ENCODE peak calls at places on chromosome 15, in ten cellular contexts. Z is heart left ventricle, Q is AG04450, V is OCI-LY7, B is fibroblast of the aortic adventitia, U is HepG2, R is progenitor cell of endocrine pancreas, F is lower lobe of right lung, D is endothelial cell, C is uterus. G is an unnamed sample.

GRCh38 chr15:80776420-80777045 is 2.6 kb upstream of the CEMIP start:
- DNase-seq in R (peak), B (peak), F (peak), Z (peak), C (peak), Q (peak), V (peak), U (peak), D (peak), G (peak)

GRCh38 chr15:58362262-58362922 is 69.4 kb upstream of the LIPC start:
- DNase-seq in D (no peak), U (no peak), V (no peak), B (no peak), R (no peak), C (no peak), Q (no peak), Z (no peak), F (no peak), G (no peak)

GRCh38 chr15:80967991-80968510 is 21.6 kb downstream of the MESD start:
- DNase-seq in U (no peak), D (no peak), R (no peak), B (no peak), Q (no peak), C (no peak), Z (no peak), V (no peak), F (no peak), G (no peak)

GRCh38 chr15:63626955-63627354 is 29.8 kb downstream of the FBXL22 start:
- DNase-seq in Z (no peak), V (no peak), C (no peak), R (no peak), U (no peak), D (no peak), B (no peak), Q (no peak), F (no peak), G (no peak)

GRCh38 chr15:49815937-49816336 is 195.1 kb downstream of the DTWD1 start:
- DNase-seq in Z (peak), B (peak), C (peak), D (no peak), V (no peak), Q (no peak), U (no peak), F (no peak), R (no peak), G (no peak)

GRCh38 chr15:39628131-39628482 is 47.2 kb downstream of the THBS1 start:
- DNase-seq in B (no peak), V (no peak), Z (peak), Q (no peak), D (no peak), R (no peak), U (peak), C (no peak), F (no peak), G (no peak)

GRCh38 chr15:63006032-63006878 is 36.3 kb upstream of the TPM1 start:
- DNase-seq in Z (no peak), D (no peak), U (no peak), B (no peak), R (no peak), F (no peak), C (no peak), V (no peak), Q (no peak), G (no peak)

GRCh38 chr15:78133801-78134200 is 2.6 kb upstream of the CIB2 start:
- DNase-seq in B (no peak), U (no peak), Z (no peak), R (no peak), V (no peak), Q (no peak), F (no peak), D (no peak), C (no peak), G (no peak)

GRCh38 chr15:78109156-78109555 is 16.8 kb downstream of the SH2D7 start:
- DNase-seq in Q (no peak), R (no peak), Z (no peak), F (no peak), V (no peak), D (no peak), C (no peak), U (no peak), B (no peak), G (no peak)

GRCh38 chr15:40235201-40235890 is 3.5 kb upstream of the PAK6 start:
- DNase-seq in Q (no peak), C (no peak), B (no peak), Z (no peak), R (no peak), U (no peak), V (peak), D (no peak), F (no peak), G (no peak)

GRCh38 chr15:69749274-69749673 is 296.7 kb downstream of the RPLP1 start:
- DNase-seq in R (no peak), V (no peak), C (no peak), Q (no peak), Z (no peak), D (no peak), F (no peak), B (no peak), U (no peak), G (no peak)

GRCh38 chr15:69750253-69750652 is 297.6 kb downstream of the RPLP1 start:
- DNase-seq in D (no peak), Z (no peak), U (no peak), V (no peak), Q (no peak), F (no peak), B (no peak), R (no peak), C (no peak), G (no peak)

GRCh38 chr15:69748700-69749099 is 296.1 kb downstream of the RPLP1 start:
- DNase-seq in D (no peak), F (no peak), B (no peak), Z (no peak), V (no peak), C (no peak), U (no peak), R (no peak), Q (no peak), G (no peak)

GRCh38 chr15:69751147-69751546 is 298.5 kb downstream of the RPLP1 start:
- DNase-seq in V (no peak), B (no peak), Z (no peak), R (no peak), C (no peak), Q (no peak), U (no peak), D (no peak), F (no peak), G (no peak)

GRCh38 chr15:69749797-69750196 is 297.2 kb downstream of the RPLP1 start:
- DNase-seq in C (no peak), Z (no peak), F (no peak), U (no peak), V (peak), Q (no peak), D (no peak), R (no peak), B (no peak), G (no peak)
- TF ChIP-seq CTCF in C (no peak), Z (no peak), F (no peak), U (peak), V (peak), Q (peak), D (no peak), R (no peak), B (peak), G (no peak)

GRCh38 chr15:31974855-31975421 is 55.4 kb upstream of the CHRNA7 start:
- DNase-seq in B (peak), V (peak), R (peak), D (peak), C (no peak), Q (no peak), U (peak), Z (no peak), F (no peak), G (no peak)

GRCh38 chr15:31977138-31977537 is 53.2 kb upstream of the CHRNA7 start:
- DNase-seq in R (no peak), Z (no peak), F (no peak), V (no peak), B (no peak), U (no peak), C (no peak), Q (no peak), D (no peak), G (no peak)

GRCh38 chr15:31977812-31978662 is 52.3 kb upstream of the CHRNA7 start:
- DNase-seq in C (no peak), Q (no peak), V (peak), F (no peak), D (peak), U (peak), Z (peak), R (peak), B (peak), G (peak)

GRCh38 chr15:31974154-31974794 is 56.0 kb upstream of the CHRNA7 start:
- DNase-seq in B (no peak), R (no peak), V (no peak), Z (no peak), Q (no peak), D (no peak), U (no peak), C (no peak), F (no peak), G (no peak)

DNA sequence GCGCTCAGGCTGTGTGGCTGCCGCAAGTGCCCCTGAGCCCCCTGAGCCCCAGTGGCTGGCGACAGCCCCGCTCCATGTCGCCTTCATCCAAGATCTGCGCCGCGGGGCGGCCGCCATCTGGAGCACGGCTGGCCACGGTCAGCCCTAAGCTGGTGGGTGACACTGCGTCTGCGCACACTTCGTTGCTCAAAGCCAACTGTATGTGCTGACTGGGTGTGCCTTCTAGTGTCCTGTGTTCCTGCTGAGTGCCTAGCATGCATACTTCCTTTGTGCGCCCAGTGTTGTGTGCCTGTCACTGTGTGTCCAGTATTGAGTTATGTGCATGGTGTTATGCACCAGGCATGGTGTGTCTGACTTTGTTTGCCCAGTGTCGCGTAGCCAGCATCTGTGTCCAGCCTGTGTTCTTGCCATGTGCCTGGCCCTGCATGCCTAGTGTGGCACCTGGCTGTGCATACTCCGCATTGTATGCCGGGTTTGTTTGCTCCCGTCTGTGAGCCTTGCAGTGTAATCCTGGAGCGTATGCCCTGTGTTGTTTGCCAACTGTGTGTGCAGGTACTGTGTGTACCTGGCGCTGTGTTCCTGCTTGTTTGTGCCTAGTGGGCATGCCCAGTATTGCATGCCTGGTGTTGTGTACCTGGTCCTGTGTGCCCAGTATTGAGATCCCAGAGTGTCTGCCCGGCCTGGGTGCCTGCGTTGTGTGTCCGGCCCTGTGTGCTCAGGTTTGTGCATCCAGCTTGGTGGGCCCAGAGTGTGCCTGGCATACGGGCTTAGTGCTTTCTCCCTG is 54.7 kb upstream of the CHRNA7 start:
- DNase-seq in B (no peak), C (no peak), F (no peak), Z (no peak), D (no peak), Q (no peak), R (no peak), U (no peak), V (no peak), G (no peak)
- TF ChIP-seq CTCF in B (no peak), C (no peak), F (no peak), Z (no peak), D (no peak), Q (no peak), R (peak), U (no peak), V (no peak), G (no peak)

DNA sequence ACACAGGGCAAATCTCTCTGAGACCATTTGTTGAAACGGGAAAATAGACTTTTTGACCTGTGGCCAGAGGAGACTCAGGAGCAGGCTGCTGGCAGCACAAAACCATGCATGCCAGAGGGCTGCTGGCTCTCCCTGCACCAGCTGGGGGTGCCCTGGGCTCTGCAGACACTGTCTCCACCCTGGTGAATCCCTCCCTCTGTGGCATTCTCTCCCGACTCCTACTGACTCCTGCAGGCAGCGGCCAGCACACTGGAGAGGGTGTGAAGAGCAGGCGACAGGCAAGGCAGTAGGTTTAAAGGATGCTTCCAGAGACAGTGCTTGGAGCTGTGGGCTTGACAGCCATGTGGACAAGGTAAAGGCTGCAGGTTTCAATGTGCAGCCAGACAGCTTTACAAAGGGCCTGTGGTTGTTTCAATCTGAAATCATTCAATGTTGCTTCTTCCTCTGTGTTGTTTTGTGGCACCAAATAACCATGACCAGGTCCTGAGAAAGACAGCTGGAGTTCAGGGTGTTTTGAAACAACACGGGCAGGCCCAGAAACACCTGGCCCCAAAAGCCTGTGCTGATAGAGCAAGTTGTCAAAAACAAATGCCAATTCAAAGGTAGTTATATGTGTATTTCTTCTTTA is 431.0 kb upstream of the ATP10A start:
- DNase-seq in V (no peak), B (no peak), D (no peak), U (no peak), F (no peak), R (no peak), Q (no peak), C (no peak), Z (peak), G (no peak)
- TF ChIP-seq CTCF in V (no peak), B (no peak), D (no peak), U (no peak), F (no peak), R (no peak), Q (no peak), C (no peak), Z (peak), G (no peak)

GRCh38 chr15:91946914-91947313 is 93.4 kb downstream of the SLCO3A1 start:
- DNase-seq in U (no peak), Z (peak), C (no peak), D (peak), V (no peak), R (no peak), B (no peak), Q (no peak), F (no peak), G (no peak)
- TF ChIP-seq CTCF in U (no peak), Z (peak), C (no peak), D (no peak), V (no peak), R (no peak), B (no peak), Q (no peak), F (peak), G (no peak)

GRCh38 chr15:31032959-31033358 is 41.5 kb upstream of the MTMR10 start:
- DNase-seq in D (no peak), B (peak), U (no peak), V (no peak), R (no peak), C (no peak), F (no peak), Q (peak), Z (no peak), G (no peak)
- TF ChIP-seq CTCF in D (no peak), B (peak), U (no peak), V (no peak), R (no peak), C (no peak), F (no peak), Q (no peak), Z (no peak), G (no peak)

GRCh38 chr15:74451322-74451721 is 9.6 kb downstream of the UBL7 start:
- DNase-seq in U (no peak), R (no peak), F (no peak), D (no peak), B (no peak), Q (no peak), Z (no peak), C (no peak), V (no peak), G (no peak)

GRCh38 chr15:74453925-74454763 is 6.8 kb downstream of the UBL7 start:
- DNase-seq in B (peak), C (no peak), V (no peak), Z (no peak), U (no peak), D (no peak), R (no peak), Q (no peak), F (no peak), G (no peak)

GRCh38 chr15:74454764-74455500 is 6.0 kb downstream of the UBL7 start:
- DNase-seq in R (no peak), D (no peak), V (no peak), Z (no peak), F (no peak), C (no peak), U (no peak), Q (no peak), B (no peak), G (no peak)

GRCh38 chr15:74449643-74450205 is 11.2 kb downstream of the UBL7 start:
- DNase-seq in B (no peak), F (no peak), Q (no peak), C (no peak), V (no peak), D (no peak), Z (no peak), U (no peak), R (no peak), G (no peak)

DNA sequence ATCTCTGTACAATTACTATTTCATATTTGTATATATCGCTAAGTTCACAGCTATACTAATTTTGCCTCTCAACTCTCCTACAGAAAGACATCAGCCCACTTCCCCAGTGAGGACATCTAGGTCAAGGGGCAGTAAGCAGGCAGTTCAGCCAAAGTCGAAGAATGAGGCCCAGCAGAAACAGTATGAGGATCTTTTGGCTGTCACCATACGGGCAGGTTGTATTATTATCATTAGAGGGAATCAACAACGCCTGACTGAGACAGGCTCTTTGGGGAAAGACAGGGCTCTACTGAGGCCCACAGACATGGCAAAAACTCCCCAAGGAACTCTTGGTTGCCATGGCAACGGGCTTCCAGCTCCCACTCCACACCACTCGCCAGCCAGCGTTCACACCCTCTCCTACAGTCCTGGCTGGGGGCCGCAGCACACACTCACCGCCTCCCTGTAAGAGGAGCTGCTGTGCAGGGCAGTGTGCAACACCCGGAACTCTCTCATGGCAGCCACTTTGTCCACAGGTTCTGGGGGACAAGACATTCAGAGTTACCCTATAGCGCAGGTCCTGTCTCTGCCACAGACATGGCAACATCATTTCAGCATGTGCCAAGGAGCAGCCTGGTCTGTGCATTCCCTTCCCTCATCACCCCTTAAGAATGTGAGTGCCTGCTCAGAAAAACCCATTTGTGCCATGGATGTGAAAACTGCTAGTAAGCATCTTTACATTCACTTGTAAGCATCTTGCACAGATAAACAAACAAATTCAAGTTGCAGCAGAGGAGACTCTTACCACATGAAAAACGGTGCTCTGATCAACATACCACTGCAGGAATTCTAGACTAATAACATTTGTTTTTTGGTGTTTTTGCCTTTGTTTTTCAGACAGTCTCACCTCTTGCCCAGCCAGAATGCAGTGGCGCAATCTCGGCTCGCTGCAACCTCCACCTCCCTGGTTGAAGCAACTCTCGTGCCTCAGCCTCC is 8.8 kb downstream of the UBL7 start:
- DNase-seq in F (no peak), C (no peak), V (no peak), R (no peak), U (no peak), Q (no peak), D (no peak), Z (no peak), B (no peak), G (no peak)
- TF ChIP-seq CTCF in F (no peak), C (no peak), V (no peak), R (no peak), U (no peak), Q (no peak), D (no peak), Z (no peak), B (no peak), G (no peak)

GRCh38 chr15:33699691-33700447 is 268.4 kb upstream of the CHRM5 start:
- DNase-seq in F (no peak), V (peak), R (no peak), Q (no peak), B (peak), Z (no peak), D (peak), C (no peak), U (peak), G (no peak)
- TF ChIP-seq CTCF in F (no peak), V (peak), R (peak), Q (no peak), B (peak), Z (no peak), D (peak), C (no peak), U (peak), G (no peak)

DNA sequence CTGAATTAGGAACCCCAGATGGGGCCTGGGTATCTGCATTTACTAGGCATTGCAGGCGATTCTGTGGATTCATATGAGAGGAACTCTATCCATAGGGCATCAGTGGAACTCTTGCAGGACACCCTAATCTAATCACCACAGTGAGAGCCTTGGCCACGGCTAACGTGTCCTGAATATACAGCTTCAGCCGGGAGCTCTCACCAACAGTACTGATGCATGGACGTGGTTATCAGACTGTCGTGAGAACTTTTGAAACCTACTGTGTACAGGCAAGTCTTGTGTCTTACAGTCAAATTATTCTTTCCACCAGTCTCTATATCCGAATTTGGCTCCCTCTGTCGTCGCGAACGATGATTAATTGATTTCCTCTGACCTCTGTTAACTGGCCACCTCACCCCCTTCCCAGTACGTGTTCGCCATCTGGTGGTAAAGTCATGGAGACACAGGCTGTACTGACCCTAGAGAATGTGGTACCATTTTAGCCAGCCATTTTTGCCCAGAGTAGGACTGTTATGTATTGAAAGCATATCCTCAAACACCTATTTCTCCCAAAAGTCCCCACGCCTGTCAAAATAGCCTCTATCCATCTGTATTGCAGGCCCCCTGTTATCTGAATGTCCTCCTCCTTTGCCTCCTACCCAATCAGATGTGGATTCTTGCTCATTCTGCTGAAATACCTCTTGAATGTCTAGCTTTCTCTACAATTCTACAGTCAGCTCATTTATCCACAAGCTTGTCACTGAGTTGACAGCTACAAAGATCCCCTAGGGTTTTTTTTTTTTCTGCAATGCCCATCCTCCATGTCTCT is 39.7 kb downstream of the GLDN start:
- DNase-seq in F (no peak), C (peak), Z (peak), R (no peak), V (peak), D (peak), B (peak), Q (peak), U (peak), G (no peak)
- TF ChIP-seq CTCF in F (peak), C (peak), Z (peak), R (peak), V (peak), D (peak), B (peak), Q (peak), U (peak), G (peak)

GRCh38 chr15:65183847-65184159 is 1.3 kb downstream of the CLPX start:
- DNase-seq in U (no peak), C (no peak), B (no peak), V (no peak), D (no peak), Q (no peak), Z (no peak), R (no peak), F (no peak), G (no peak)
- TF ChIP-seq CTCF in U (no peak), C (no peak), B (no peak), V (peak), D (no peak), Q (no peak), Z (no peak), R (no peak), F (no peak), G (no peak)

G was measured in mesothelial cell of epicardium.